ENCODE peak calls at places on chromosomes 4 and X, in six cellular contexts. W, I, J, E, F and M are unnamed samples.

GRCh38 chrX:115067812-115068211 is 50.4 kb upstream of the IL13RA2 start:
- DNase-seq in E (no peak), W (no peak), F (no peak), I (peak; percentile 33), J (no peak), M (no peak)

GRCh38 chr4:17997129-17997528 is 24.4 kb downstream of the LCORL start:
- DNase-seq in J (no peak), E (no peak), W (no peak), I (no peak), F (no peak), M (no peak)

GRCh38 chr4:14834382-14834781 is 167.9 kb upstream of the CPEB2 start:
- DNase-seq in E (no peak), I (no peak), F (no peak), J (no peak), W (no peak), M (no peak)

GRCh38 chr4:102263024-102263787 is 82.1 kb downstream of the SLC39A8 start:
- DNase-seq in I (peak; percentile 61), E (peak; percentile 14), F (no peak), W (no peak), J (peak; percentile 18), M (peak; percentile 25)

GRCh38 chrX:2676794-2677675 is 14.1 kb upstream of the CD99 start:
- DNase-seq in W (no peak), F (no peak), I (peak; percentile 37), E (no peak), J (no peak), M (peak; percentile 89)

GRCh38 chr4:5541154-5541553 is 167.2 kb downstream of the EVC2 start:
- DNase-seq in E (no peak), J (no peak), W (no peak), I (no peak), F (no peak), M (no peak)

GRCh38 chr4:122988696-122989095 is 66.3 kb upstream of the NUDT6 start:
- DNase-seq in J (no peak), W (no peak), I (no peak), E (no peak), F (no peak), M (no peak)

GRCh38 chr4:148431401-148431800 is 10.8 kb downstream of the NR3C2 start:
- DNase-seq in E (no peak), J (no peak), W (no peak), I (no peak), F (no peak), M (peak; percentile 77)

GRCh38 chr4:102308032-102308799 is 37.1 kb downstream of the SLC39A8 start:
- DNase-seq in J (no peak), I (no peak), F (no peak), W (no peak), E (no peak), M (no peak)

GRCh38 chr4:189121336-189121735 is 819.3 kb upstream of the FRG1 start:
- DNase-seq in I (no peak), J (no peak), W (no peak), E (no peak), F (no peak), M (no peak)

GRCh38 chr4:85715996-85716737 is 241.2 kb downstream of the ARHGAP24 start:
- DNase-seq in I (no peak), F (no peak), J (no peak), W (no peak), E (no peak), M (peak; percentile 67)

GRCh38 chrX:41148553-41148952 is 63.3 kb downstream of the USP9X start:
- DNase-seq in F (no peak), E (no peak), J (no peak), W (no peak), I (peak; percentile 81), M (no peak)

GRCh38 chr4:26273308-26273980 is 47.4 kb upstream of the RBPJ start:
- DNase-seq in W (no peak), I (no peak), F (no peak), J (no peak), E (no peak), M (no peak)

GRCh38 chr4:80189956-80190671 is 7.2 kb upstream of the PRDM8 start:
- DNase-seq in E (no peak), J (no peak), W (no peak), F (no peak), I (no peak), M (no peak)

GRCh38 chrX:153941331-153942252 is 2.9 kb downstream of the RENBP start:
- DNase-seq in F (no peak), J (no peak), W (no peak), E (no peak), I (no peak), M (no peak)

GRCh38 chr4:3255611-3256186 is 6.7 kb downstream of the MSANTD1 start:
- DNase-seq in W (no peak), E (no peak), F (no peak), I (no peak), J (peak; percentile 3), M (no peak)

GRCh38 chrX:19272452-19272851 is 71.3 kb upstream of the PDHA1 start:
- DNase-seq in F (no peak), I (peak; percentile 27), J (no peak), E (no peak), W (no peak), M (no peak)

GRCh38 chr4:112704991-112705845 is 68.3 kb downstream of the LARP7 start:
- DNase-seq in E (peak; percentile 11), I (peak; percentile 75), W (peak; percentile 14), F (no peak), J (peak; percentile 18), M (peak; percentile 13)

GRCh38 chr4:161577604-161578301 is 586.0 kb downstream of the FSTL5 start:
- DNase-seq in F (no peak), I (peak; percentile 83), W (no peak), E (no peak), J (no peak), M (no peak)

GRCh38 chr4:21470531-21470930 is 478.0 kb downstream of the KCNIP4 start:
- DNase-seq in F (no peak), I (peak; percentile 67), W (no peak), E (no peak), J (no peak), M (no peak)

GRCh38 chr4:41299486-41299885 is 42.8 kb downstream of the UCHL1 start:
- DNase-seq in I (no peak), J (no peak), W (no peak), F (no peak), E (no peak), M (no peak)

GRCh38 chrX:38768079-38768478 is 33.2 kb upstream of the MID1IP1 start:
- DNase-seq in E (no peak), W (no peak), J (no peak), I (peak; percentile 13), F (no peak), M (peak; percentile 51)

GRCh38 chr4:174420317-174420716 is 102.0 kb downstream of the HPGD start:
- DNase-seq in F (no peak), I (no peak), W (no peak), E (no peak), J (no peak), M (no peak)

GRCh38 chr4:148044889-148045352 is 313.0 kb downstream of the ARHGAP10 start:
- DNase-seq in I (peak; percentile 30), J (no peak), E (no peak), F (no peak), W (no peak), M (no peak)

GRCh38 chr4:7254736-7255487 is 62.6 kb downstream of the SORCS2 start:
- DNase-seq in W (no peak), F (no peak), J (peak; percentile 47), I (no peak), E (peak; percentile 25), M (no peak)

GRCh38 chrX:68669872-68670271 is 22.4 kb downstream of the STARD8 start:
- DNase-seq in I (no peak), E (no peak), F (no peak), W (no peak), J (no peak), M (no peak)

GRCh38 chrX:151398346-151398745 is 1.3 kb downstream of the VMA21 start:
- DNase-seq in E (no peak), I (no peak), F (no peak), J (no peak), W (no peak), M (no peak)

GRCh38 chrX:115952417-115953092 is 218.0 kb upstream of the AGTR2 start:
- DNase-seq in I (no peak), J (no peak), F (no peak), E (no peak), W (no peak), M (no peak)

GRCh38 chr4:129179276-129179675 is 83.3 kb downstream of the C4orf33 start:
- DNase-seq in J (no peak), W (no peak), I (no peak), F (no peak), E (no peak), M (no peak)

GRCh38 chr4:120918788-120919187 is 3.7 kb downstream of the PRDM5 start:
- DNase-seq in I (peak; percentile 44), F (no peak), J (no peak), W (peak; percentile 12), E (no peak), M (no peak)

GRCh38 chr4:158856852-158857251 is 88.0 kb downstream of the FNIP2 start:
- DNase-seq in I (peak; percentile 58), E (peak; percentile 17), W (no peak), F (no peak), J (no peak), M (peak; percentile 41)

GRCh38 chr4:67499799-67500198 is 45.5 kb downstream of the CENPC start:
- DNase-seq in F (no peak), E (no peak), I (no peak), W (no peak), J (no peak), M (no peak)

GRCh38 chrX:103376118-103376978 is at the start of gene BEX3:
- DNase-seq in F (no peak), I (peak; percentile 52), E (peak; percentile 17), J (peak; percentile 11), W (peak; percentile 30), M (peak; percentile 8)